ENCODE peak calls at places on chromosome 14, in four cellular contexts. J is lower lobe of right lung, O is heart left ventricle, N is AG09319. M is an unnamed sample.

GRCh38 chr14:33343016-33343415 is 404.3 kb downstream of the NPAS3 start:
- DNase-seq in J (no peak), O (no peak), N (no peak), M (no peak)

GRCh38 chr14:61526405-61527312 is 168.7 kb upstream of the HIF1A start:
- DNase-seq in J (peak; percentile 57), O (peak; percentile 58), N (no peak), M (no peak)

GRCh38 chr14:68942281-68943035 is 36.6 kb downstream of the ACTN1 start:
- DNase-seq in J (no peak), O (no peak), N (no peak), M (no peak)

GRCh38 chr14:84323450-84323849 is 1206.5 kb upstream of the FLRT2 start:
- DNase-seq in J (no peak), O (no peak), N (no peak), M (no peak)

GRCh38 chr14:101068958-101069549 is 165.5 kb upstream of the RTL1 start:
- DNase-seq in J (peak; percentile 10), O (peak; percentile 5), N (no peak), M (no peak)

GRCh38 chr14:21168055-21168454 is 12.2 kb upstream of the OR5AU1 start:
- DNase-seq in J (no peak), O (no peak), N (no peak), M (no peak)

GRCh38 chr14:30180219-30180618 is 252.6 kb upstream of the PRKD1 start:
- DNase-seq in J (no peak), O (no peak), N (no peak), M (no peak)

GRCh38 chr14:61483477-61483876 is 162.1 kb downstream of the PRKCH start:
- DNase-seq in J (no peak), O (no peak), N (no peak), M (no peak)

GRCh38 chr14:63993992-63994391 is 141.2 kb downstream of the SYNE2 start:
- DNase-seq in J (no peak), O (no peak), N (no peak), M (no peak)

GRCh38 chr14:35526962-35527361 is 7.0 kb upstream of the INSM2 start:
- DNase-seq in J (no peak), O (no peak), N (no peak), M (no peak)

GRCh38 chr14:101288436-101289229 is 272.7 kb upstream of the DIO3 start:
- DNase-seq in J (no peak), O (no peak), N (no peak), M (no peak)

GRCh38 chr14:26811756-26812305 is 214.0 kb upstream of the NOVA1 start:
- DNase-seq in J (no peak), O (no peak), N (no peak), M (no peak)

GRCh38 chr14:42140831-42141279 is 534.2 kb downstream of the LRFN5 start:
- DNase-seq in J (no peak), O (no peak), N (peak; percentile 5), M (no peak)

GRCh38 chr14:96980835-96981234 is 183.7 kb downstream of the VRK1 start:
- DNase-seq in J (no peak), O (no peak), N (no peak), M (no peak)

GRCh38 chr14:75282166-75282547 is 3.5 kb downstream of the FOS start:
- DNase-seq in J (no peak), O (no peak), N (no peak), M (no peak)

GRCh38 chr14:87992720-87993484 is at the start of gene GALC:
- DNase-seq in J (peak; percentile 98), O (peak; percentile 98), N (peak; percentile 66), M (peak; percentile 51)

GRCh38 chr14:96136361-96136760 is 68.3 kb upstream of the BDKRB2 start:
- DNase-seq in J (no peak), O (no peak), N (peak; percentile 73), M (no peak)

GRCh38 chr14:32473476-32473875 is 144.4 kb downstream of the AKAP6 start:
- DNase-seq in J (no peak), O (no peak), N (peak; percentile 53), M (no peak)

GRCh38 chr14:37819155-37820015 is 224.0 kb downstream of the TTC6 start:
- DNase-seq in J (no peak), O (no peak), N (peak; percentile 1), M (no peak)

GRCh38 chr14:50792058-50792477 is 38.9 kb downstream of the NIN start:
- DNase-seq in J (no peak), O (no peak), N (no peak), M (no peak)

GRCh38 chr14:101335061-101335661 is 226.1 kb upstream of the DIO3 start:
- DNase-seq in J (no peak), O (no peak), N (no peak), M (no peak)

GRCh38 chr14:83217492-83217891 is 1683.8 kb upstream of the SEL1L start:
- DNase-seq in J (no peak), O (no peak), N (peak; percentile 45), M (no peak)

GRCh38 chr14:74616507-74616906 is 4.5 kb upstream of the LTBP2 start:
- DNase-seq in J (no peak), O (no peak), N (no peak), M (no peak)

GRCh38 chr14:88729159-88729558 is 63.6 kb downstream of the EML5 start:
- DNase-seq in J (no peak), O (no peak), N (no peak), M (no peak)

GRCh38 chr14:64762044-64763034 is 58.1 kb downstream of the PLEKHG3 start:
- DNase-seq in J (peak; percentile 65), O (peak; percentile 91), N (peak; percentile 62), M (peak; percentile 41)

GRCh38 chr14:70036665-70037064 is 152.1 kb downstream of the SLC8A3 start:
- DNase-seq in J (no peak), O (no peak), N (no peak), M (no peak)

GRCh38 chr14:46250113-46250703 is 401.4 kb downstream of the RPL10L start:
- DNase-seq in J (no peak), O (no peak), N (no peak), M (no peak)

GRCh38 chr14:75294649-75295033 is 16.0 kb downstream of the FOS start:
- DNase-seq in J (no peak), O (no peak), N (no peak), M (no peak)

GRCh38 chr14:36293824-36294223 is 26.6 kb downstream of the MBIP start:
- DNase-seq in J (no peak), O (no peak), N (no peak), M (no peak)

GRCh38 chr14:20607617-20608016 is 16.4 kb upstream of the RNASE12 start:
- DNase-seq in J (no peak), O (no peak), N (no peak), M (no peak)

GRCh38 chr14:60648934-60649814 is at the start of gene SIX1:
- DNase-seq in J (peak; percentile 76), O (peak; percentile 74), N (peak; percentile 94), M (peak; percentile 87)

GRCh38 chr14:71300474-71301359 is 393.5 kb downstream of the PCNX1 start:
- DNase-seq in J (no peak), O (no peak), N (no peak), M (no peak)

GRCh38 chr14:76961631-76962302 is 66.7 kb downstream of the IRF2BPL start:
- DNase-seq in J (peak; percentile 93), O (peak; percentile 87), N (peak; percentile 67), M (no peak)

GRCh38 chr14:100289916-100290606 is 16.2 kb downstream of the SLC25A29 start:
- DNase-seq in J (no peak), O (no peak), N (no peak), M (no peak)

GRCh38 chr14:73492661-73493060 is 1.9 kb downstream of the RIOX1 start:
- DNase-seq in J (no peak), O (no peak), N (no peak), M (no peak)
- TF ChIP-seq CTCF in J (no peak), O (no peak), N (no peak), M (no peak)

GRCh38 chr14:94441130-94441529 is 11.5 kb downstream of the SERPINA11 start:
- DNase-seq in J (no peak), O (no peak), N (no peak), M (no peak)

GRCh38 chr14:94441531-94442205 is 10.9 kb downstream of the SERPINA11 start:
- DNase-seq in J (no peak), O (no peak), N (no peak), M (no peak)

GRCh38 chr14:94445003-94445402 is 7.6 kb downstream of the SERPINA11 start:
- DNase-seq in J (no peak), O (no peak), N (no peak), M (no peak)

DNA sequence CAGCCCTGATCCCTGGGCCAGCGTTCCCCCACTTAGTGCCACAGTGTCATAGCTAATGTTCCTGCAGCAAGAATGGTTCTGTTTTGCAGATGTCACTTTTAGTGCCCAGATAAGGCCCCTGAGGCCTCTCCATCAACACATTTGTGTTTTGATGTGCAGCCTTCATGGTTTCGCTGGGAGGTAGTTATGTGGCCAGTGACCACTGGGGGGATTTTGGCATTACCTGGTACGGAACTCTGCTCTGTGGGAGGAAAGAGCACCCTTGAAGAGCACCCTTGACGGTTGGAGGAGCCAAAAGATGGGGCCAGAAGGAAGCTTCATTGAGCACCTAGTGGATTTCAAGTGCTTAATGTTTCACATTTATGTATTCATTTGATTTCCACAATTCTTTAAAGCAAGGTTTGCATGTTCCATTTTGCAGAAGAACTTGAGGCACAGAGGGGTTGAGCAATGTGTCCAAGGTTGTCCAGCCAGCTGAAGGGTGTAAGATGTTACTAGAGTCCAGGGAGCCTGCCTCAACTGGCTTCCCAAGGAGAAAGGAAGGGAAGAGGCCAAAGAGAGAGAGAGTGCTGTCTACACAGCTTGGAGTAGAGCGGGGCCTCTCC is 13.0 kb downstream of the SERPINA11 start:
- DNase-seq in J (no peak), O (no peak), N (no peak), M (no peak)
- TF ChIP-seq CTCF in J (no peak), O (no peak), N (no peak), M (no peak)

DNA sequence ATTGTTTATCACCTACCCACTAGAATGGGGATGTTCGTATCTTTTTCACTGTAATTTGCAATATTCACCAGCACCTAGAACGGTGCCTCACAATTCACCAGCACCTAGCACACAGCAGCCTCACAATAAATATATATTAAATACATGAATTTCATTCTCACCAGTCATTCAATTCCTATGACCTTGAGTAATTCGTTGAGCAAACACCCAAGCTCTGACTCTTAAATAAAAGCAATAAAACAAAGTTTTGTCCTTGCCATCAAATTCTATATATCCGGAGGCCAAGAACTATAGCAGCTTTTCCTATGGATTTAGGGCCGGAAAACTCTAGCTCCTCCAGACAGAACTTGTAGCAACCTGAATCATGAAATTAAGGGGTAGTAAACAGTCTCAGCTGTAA is 981 bp downstream of the VTI1B start:
- DNase-seq in J (no peak), O (no peak), N (no peak), M (no peak)
- TF ChIP-seq CTCF in J (no peak), O (no peak), N (no peak), M (no peak)

DNA sequence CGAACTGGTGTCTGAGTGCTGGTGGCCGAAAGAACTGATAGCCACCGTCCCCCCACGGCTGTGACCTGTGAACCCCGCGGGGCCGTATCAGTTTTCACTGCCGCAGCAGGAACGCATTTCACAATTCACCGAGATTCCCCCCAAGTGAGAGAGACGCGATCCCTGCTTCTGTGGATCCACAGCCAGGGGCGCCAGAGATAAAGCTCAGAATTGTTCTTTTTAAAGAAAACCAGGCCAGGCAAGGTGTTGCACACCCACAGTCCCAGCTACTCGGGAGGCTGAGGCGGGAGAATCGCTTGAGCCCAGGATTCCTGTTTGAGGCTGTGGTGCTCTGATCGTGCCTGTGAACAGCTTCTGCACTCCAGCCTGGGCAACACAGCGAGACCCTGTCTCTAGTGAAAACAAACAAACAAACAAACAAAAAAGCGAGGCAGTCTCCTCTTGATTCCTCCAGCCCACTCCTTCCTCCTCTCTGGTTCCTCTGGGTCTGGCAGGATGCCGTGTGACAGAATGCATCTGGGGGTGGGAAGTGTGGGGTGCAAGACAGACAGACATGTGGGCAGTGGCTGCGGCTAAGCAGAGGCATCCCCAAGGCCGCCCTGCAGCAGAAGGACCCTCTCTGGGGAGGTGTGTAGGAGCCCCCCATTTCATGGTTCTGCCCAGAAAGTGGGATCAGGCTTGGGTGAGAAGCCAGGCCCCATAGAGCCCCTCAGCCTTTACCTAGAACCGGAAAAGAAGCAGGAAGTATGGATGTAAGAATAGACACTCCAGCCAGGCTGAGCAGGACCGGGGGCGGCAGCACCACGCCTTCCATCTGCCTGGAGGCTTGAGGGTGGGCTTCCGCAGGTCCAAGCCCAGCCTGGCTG is 39.2 kb upstream of the PPP1R13B start:
- DNase-seq in J (no peak), O (no peak), N (no peak), M (no peak)
- TF ChIP-seq CTCF in J (no peak), O (no peak), N (no peak), M (no peak)

M was measured in D721Med.